ENCODE peak calls at places on chromosomes 5 and 9, in four cellular contexts. Q is naive B cell; M is stimulated activated CD8-positive, alpha-beta memory T cell treated with anti-CD3 and anti-CD28 coated beads, Interleukin-12 subunit alpha, Interleukin-12 subunit beta, amount 100 ng/mL, for 1 hour; Y is fibroblast of the aortic adventitia. V is an unnamed sample.

GRCh38 chr9:38380230-38380871 is 12.2 kb upstream of the ALDH1B1 start:
- DNase-seq in Q (no peak), M (no peak), Y (no peak), V (no peak)

GRCh38 chr9:38708759-38709158 is 11.2 kb downstream of the FAM240B start:
- DNase-seq in Q (no peak), M (no peak), Y (peak; percentile 4), V (no peak)

GRCh38 chr9:35079041-35079425 is 709 bp downstream of the FANCG start:
- DNase-seq in Q (no peak), M (no peak), Y (no peak), V (no peak)

GRCh38 chr9:111582888-111583287 is 16.6 kb downstream of the PTGR1 start:
- DNase-seq in Q (no peak), M (no peak), Y (peak; percentile 47), V (no peak)

GRCh38 chr9:79764377-79764776 is 192.6 kb downstream of the TLE4 start:
- DNase-seq in Q (no peak), M (no peak), Y (peak; percentile 92), V (no peak)

GRCh38 chr5:157865844-157866243 is 6.9 kb upstream of the CLINT1 start:
- DNase-seq in Q (no peak), M (no peak), Y (no peak), V (no peak)

GRCh38 chr9:125586173-125586512 is 120.9 kb downstream of the MAPKAP1 start:
- DNase-seq in Q (no peak), M (no peak), Y (no peak), V (no peak)

GRCh38 chr5:172569862-172570558 is 71.1 kb upstream of the NEURL1B start:
- DNase-seq in Q (no peak), M (no peak), Y (no peak), V (no peak)

GRCh38 chr5:94849821-94850736 is 231.6 kb downstream of the SLF1 start:
- DNase-seq in Q (peak; percentile 7), M (peak; percentile 7), Y (peak; percentile 74), V (peak; percentile 24)

GRCh38 chr9:2809692-2810423 is 34.0 kb downstream of the PUM3 start:
- DNase-seq in Q (no peak), M (no peak), Y (peak; percentile 100), V (no peak)

GRCh38 chr5:136062563-136063274 is 33.9 kb downstream of the TGFBI start:
- DNase-seq in Q (no peak), M (no peak), Y (peak; percentile 66), V (no peak)

GRCh38 chr5:38607930-38608545 is 51.6 kb upstream of the LIFR start:
- DNase-seq in Q (no peak), M (no peak), Y (peak; percentile 53), V (no peak)

GRCh38 chr5:132475531-132475930 is 15.0 kb downstream of the IRF1 start:
- DNase-seq in Q (no peak), M (no peak), Y (no peak), V (no peak)

GRCh38 chr5:72235725-72236124 is 84.3 kb downstream of the MRPS27 start:
- DNase-seq in Q (no peak), M (no peak), Y (no peak), V (no peak)

GRCh38 chr5:639584-640213 is 27.6 kb downstream of the CEP72 start:
- DNase-seq in Q (no peak), M (no peak), Y (no peak), V (no peak)

GRCh38 chr9:7844283-7844682 is 44.7 kb upstream of the DMAC1 start:
- DNase-seq in Q (peak; percentile 26), M (no peak), Y (peak; percentile 41), V (no peak)

GRCh38 chr5:97388794-97389193 is 205.7 kb upstream of the RIOK2 start:
- DNase-seq in Q (no peak), M (no peak), Y (no peak), V (no peak)

GRCh38 chr5:130652178-130652577 is 512.9 kb downstream of the HINT1 start:
- DNase-seq in Q (no peak), M (no peak), Y (no peak), V (no peak)

GRCh38 chr5:114957384-114957783 is 212.3 kb downstream of the TRIM36 start:
- DNase-seq in Q (no peak), M (no peak), Y (no peak), V (peak; percentile 24)

GRCh38 chr5:59206132-59206581 is 623.3 kb downstream of the RAB3C start:
- DNase-seq in Q (no peak), M (no peak), Y (peak; percentile 60), V (no peak)

GRCh38 chr5:148768801-148769415 is 57.5 kb upstream of the ADRB2 start:
- DNase-seq in Q (no peak), M (no peak), Y (no peak), V (no peak)

GRCh38 chr5:122492675-122493074 is 180.6 kb downstream of the SNCAIP start:
- DNase-seq in Q (no peak), M (no peak), Y (no peak), V (no peak)

GRCh38 chr5:139146809-139147742 is 51.1 kb downstream of the SIL1 start:
- DNase-seq in Q (no peak), M (no peak), Y (no peak), V (no peak)

GRCh38 chr9:21972361-21972760 is 21.8 kb downstream of the CDKN2A start:
- DNase-seq in Q (no peak), M (no peak), Y (no peak), V (no peak)

GRCh38 chr9:125293134-125293533 is 31.5 kb downstream of the GAPVD1 start:
- DNase-seq in Q (no peak), M (no peak), Y (no peak), V (no peak)

GRCh38 chr5:82259172-82259800 is 18.9 kb downstream of the RPS23 start:
- DNase-seq in Q (no peak), M (no peak), Y (peak; percentile 54), V (no peak)

GRCh38 chr5:117461403-117461802 is 886.8 kb upstream of the SEMA6A start:
- DNase-seq in Q (no peak), M (no peak), Y (no peak), V (no peak)

GRCh38 chr9:96169488-96169887 is 132.5 kb downstream of the HSD17B3 start:
- DNase-seq in Q (no peak), M (no peak), Y (no peak), V (no peak)

GRCh38 chr5:96146675-96147074 is 185.0 kb upstream of the ELL2 start:
- DNase-seq in Q (no peak), M (no peak), Y (peak; percentile 73), V (peak; percentile 30)

GRCh38 chr9:93207326-93207814 is 23.4 kb downstream of the WNK2 start:
- DNase-seq in Q (no peak), M (no peak), Y (peak; percentile 77), V (no peak)

GRCh38 chr9:81125446-81126092 is 563.8 kb downstream of the TLE1 start:
- DNase-seq in Q (no peak), M (no peak), Y (peak; percentile 6), V (no peak)

GRCh38 chr9:581673-582497 is 259.6 kb upstream of the DMRT1 start:
- DNase-seq in Q (no peak), M (no peak), Y (no peak), V (no peak)

GRCh38 chr5:126591549-126591948 is 3.5 kb downstream of the ALDH7A1 start:
- DNase-seq in Q (no peak), M (no peak), Y (no peak), V (no peak)

GRCh38 chr9:650362-650761 is 191.1 kb upstream of the DMRT1 start:
- DNase-seq in Q (no peak), M (no peak), Y (peak; percentile 32), V (no peak)

GRCh38 chr9:100515578-100516494 is 42.9 kb downstream of the TMEFF1 start:
- DNase-seq in Q (no peak), M (no peak), Y (peak; percentile 35), V (no peak)

GRCh38 chr5:154157483-154158378 is 32.8 kb upstream of the GALNT10 start:
- DNase-seq in Q (no peak), M (no peak), Y (no peak), V (no peak)

GRCh38 chr9:90102292-90102901 is 497.6 kb downstream of the GADD45G start:
- DNase-seq in Q (peak; percentile 81), M (peak; percentile 43), Y (peak; percentile 79), V (peak; percentile 44)

GRCh38 chr5:168649306-168649705 is 70.1 kb upstream of the PANK3 start:
- DNase-seq in Q (no peak), M (no peak), Y (no peak), V (no peak)

GRCh38 chr9:135136481-135136880 is 49.0 kb downstream of the OLFM1 start:
- DNase-seq in Q (no peak), M (no peak), Y (no peak), V (no peak)

V was measured in GM06990.